ENCODE peak calls at places on chromosomes 3 and 15, in nine cellular contexts. One of them, this sample, is unnamed.
A peak's percentile ranks its signal among the peaks of the same experiment; 100 is the strongest.

GRCh38 chr15:48029656-48030055 is 91.1 kb upstream of the SLC24A5 start:
- DNase-seq in NCI-H2029 treated with DMSO at 0.1 percent for 48 hours: no peak
- DNase-seq in cardiac septum: no peak
- DNase-seq in AG08396: no peak
- DNase-seq in T-helper 17 cell: no peak
- DNase-seq in fibroblast of villous mesenchyme: no peak
- DNase-seq in NCI-H2081 treated with DMSO at 0.1 percent for 48 hours: no peak
- DNase-seq in HT-29: no peak
- DNase-seq in HFFc6: no peak
- DNase-seq in this sample: no peak

GRCh38 chr3:72376917-72377710 is 471.1 kb downstream of the SHQ1 start:
- DNase-seq in NCI-H2029 treated with DMSO at 0.1 percent for 48 hours: no peak
- DNase-seq in cardiac septum: no peak
- DNase-seq in AG08396: no peak
- DNase-seq in T-helper 17 cell: no peak
- DNase-seq in fibroblast of villous mesenchyme: peak; percentile 58
- DNase-seq in NCI-H2081 treated with DMSO at 0.1 percent for 48 hours: no peak
- DNase-seq in HT-29: no peak
- DNase-seq in HFFc6: no peak
- DNase-seq in this sample: no peak

GRCh38 chr3:188067932-188068331 is 86.0 kb upstream of the LPP start:
- DNase-seq in NCI-H2029 treated with DMSO at 0.1 percent for 48 hours: no peak
- DNase-seq in cardiac septum: no peak
- DNase-seq in AG08396: peak; percentile 52
- DNase-seq in T-helper 17 cell: no peak
- DNase-seq in fibroblast of villous mesenchyme: peak; percentile 63
- DNase-seq in NCI-H2081 treated with DMSO at 0.1 percent for 48 hours: no peak
- DNase-seq in HT-29: no peak
- DNase-seq in HFFc6: peak; percentile 76
- DNase-seq in this sample: no peak

GRCh38 chr15:67882487-67883227 is 42.8 kb upstream of the RNU6-1 start:
- DNase-seq in NCI-H2029 treated with DMSO at 0.1 percent for 48 hours: no peak
- DNase-seq in cardiac septum: no peak
- DNase-seq in AG08396: no peak
- DNase-seq in T-helper 17 cell: no peak
- DNase-seq in fibroblast of villous mesenchyme: peak; percentile 28
- DNase-seq in NCI-H2081 treated with DMSO at 0.1 percent for 48 hours: no peak
- DNase-seq in HT-29: no peak
- DNase-seq in HFFc6: no peak
- DNase-seq in this sample: no peak

GRCh38 chr3:48558446-48559134 is 2.0 kb upstream of the PFKFB4 start:
- DNase-seq in NCI-H2029 treated with DMSO at 0.1 percent for 48 hours: no peak
- DNase-seq in cardiac septum: no peak
- DNase-seq in AG08396: no peak
- DNase-seq in T-helper 17 cell: no peak
- DNase-seq in fibroblast of villous mesenchyme: no peak
- DNase-seq in NCI-H2081 treated with DMSO at 0.1 percent for 48 hours: no peak
- DNase-seq in HT-29: no peak
- DNase-seq in HFFc6: no peak
- DNase-seq in this sample: no peak

GRCh38 chr3:134426660-134427181 is 52.5 kb upstream of the AMOTL2 start:
- DNase-seq in NCI-H2029 treated with DMSO at 0.1 percent for 48 hours: no peak
- DNase-seq in cardiac septum: no peak
- DNase-seq in AG08396: peak; percentile 43
- DNase-seq in T-helper 17 cell: no peak
- DNase-seq in fibroblast of villous mesenchyme: peak; percentile 34
- DNase-seq in NCI-H2081 treated with DMSO at 0.1 percent for 48 hours: no peak
- DNase-seq in HT-29: no peak
- DNase-seq in HFFc6: peak; percentile 78
- DNase-seq in this sample: no peak

GRCh38 chr15:83436513-83437158 is 10.5 kb upstream of the SH3GL3 start:
- DNase-seq in NCI-H2029 treated with DMSO at 0.1 percent for 48 hours: no peak
- DNase-seq in cardiac septum: no peak
- DNase-seq in AG08396: peak; percentile 52
- DNase-seq in T-helper 17 cell: no peak
- DNase-seq in fibroblast of villous mesenchyme: peak; percentile 66
- DNase-seq in NCI-H2081 treated with DMSO at 0.1 percent for 48 hours: no peak
- DNase-seq in HT-29: peak; percentile 68
- DNase-seq in HFFc6: peak; percentile 55
- DNase-seq in this sample: no peak

GRCh38 chr3:86180696-86181095 is 810.3 kb downstream of the VGLL3 start:
- DNase-seq in NCI-H2029 treated with DMSO at 0.1 percent for 48 hours: no peak
- DNase-seq in cardiac septum: no peak
- DNase-seq in AG08396: no peak
- DNase-seq in T-helper 17 cell: no peak
- DNase-seq in fibroblast of villous mesenchyme: no peak
- DNase-seq in NCI-H2081 treated with DMSO at 0.1 percent for 48 hours: no peak
- DNase-seq in HT-29: peak; percentile 4
- DNase-seq in HFFc6: no peak
- DNase-seq in this sample: no peak

GRCh38 chr3:3800076-3800448 is 831 bp downstream of the LRRN1 start:
- DNase-seq in NCI-H2029 treated with DMSO at 0.1 percent for 48 hours: no peak
- DNase-seq in cardiac septum: no peak
- DNase-seq in AG08396: no peak
- DNase-seq in T-helper 17 cell: no peak
- DNase-seq in fibroblast of villous mesenchyme: no peak
- DNase-seq in NCI-H2081 treated with DMSO at 0.1 percent for 48 hours: no peak
- DNase-seq in HT-29: no peak
- DNase-seq in HFFc6: no peak
- DNase-seq in this sample: no peak

GRCh38 chr15:49847937-49848823 is 227.3 kb downstream of the DTWD1 start:
- DNase-seq in NCI-H2029 treated with DMSO at 0.1 percent for 48 hours: no peak
- DNase-seq in cardiac septum: no peak
- DNase-seq in AG08396: peak; percentile 43
- DNase-seq in T-helper 17 cell: no peak
- DNase-seq in fibroblast of villous mesenchyme: peak; percentile 97
- DNase-seq in NCI-H2081 treated with DMSO at 0.1 percent for 48 hours: no peak
- DNase-seq in HT-29: no peak
- DNase-seq in HFFc6: peak; percentile 95
- DNase-seq in this sample: peak; percentile 53

GRCh38 chr3:72255736-72256559 is 471.0 kb upstream of the PROK2 start:
- DNase-seq in NCI-H2029 treated with DMSO at 0.1 percent for 48 hours: peak; percentile 59
- DNase-seq in cardiac septum: peak; percentile 74
- DNase-seq in AG08396: peak; percentile 30
- DNase-seq in T-helper 17 cell: peak; percentile 16
- DNase-seq in fibroblast of villous mesenchyme: peak; percentile 74
- DNase-seq in NCI-H2081 treated with DMSO at 0.1 percent for 48 hours: peak; percentile 66
- DNase-seq in HT-29: peak; percentile 47
- DNase-seq in HFFc6: no peak
- DNase-seq in this sample: peak; percentile 34

GRCh38 chr15:71239592-71240364 is 124.5 kb downstream of the THSD4 start:
- DNase-seq in NCI-H2029 treated with DMSO at 0.1 percent for 48 hours: no peak
- DNase-seq in cardiac septum: no peak
- DNase-seq in AG08396: no peak
- DNase-seq in T-helper 17 cell: no peak
- DNase-seq in fibroblast of villous mesenchyme: peak; percentile 70
- DNase-seq in NCI-H2081 treated with DMSO at 0.1 percent for 48 hours: no peak
- DNase-seq in HT-29: no peak
- DNase-seq in HFFc6: no peak
- DNase-seq in this sample: no peak

GRCh38 chr3:177824190-177824786 is 627.0 kb upstream of the TBL1XR1 start:
- DNase-seq in NCI-H2029 treated with DMSO at 0.1 percent for 48 hours: no peak
- DNase-seq in cardiac septum: no peak
- DNase-seq in AG08396: peak; percentile 40
- DNase-seq in T-helper 17 cell: no peak
- DNase-seq in fibroblast of villous mesenchyme: peak; percentile 64
- DNase-seq in NCI-H2081 treated with DMSO at 0.1 percent for 48 hours: no peak
- DNase-seq in HT-29: peak; percentile 70
- DNase-seq in HFFc6: peak; percentile 65
- DNase-seq in this sample: no peak

GRCh38 chr3:97389883-97390282 is 374.7 kb upstream of the ARL6 start:
- DNase-seq in NCI-H2029 treated with DMSO at 0.1 percent for 48 hours: no peak
- DNase-seq in cardiac septum: no peak
- DNase-seq in AG08396: no peak
- DNase-seq in T-helper 17 cell: no peak
- DNase-seq in fibroblast of villous mesenchyme: no peak
- DNase-seq in NCI-H2081 treated with DMSO at 0.1 percent for 48 hours: peak; percentile 97
- DNase-seq in HT-29: no peak
- DNase-seq in HFFc6: no peak
- DNase-seq in this sample: no peak

GRCh38 chr15:38129531-38130199 is 123.0 kb upstream of the SPRED1 start:
- DNase-seq in NCI-H2029 treated with DMSO at 0.1 percent for 48 hours: no peak
- DNase-seq in cardiac septum: no peak
- DNase-seq in AG08396: peak; percentile 74
- DNase-seq in T-helper 17 cell: no peak
- DNase-seq in fibroblast of villous mesenchyme: peak; percentile 96
- DNase-seq in NCI-H2081 treated with DMSO at 0.1 percent for 48 hours: no peak
- DNase-seq in HT-29: peak; percentile 70
- DNase-seq in HFFc6: peak; percentile 99
- DNase-seq in this sample: peak; percentile 56

GRCh38 chr15:41930867-41931222 is 37.0 kb upstream of the SPTBN5 start:
- DNase-seq in NCI-H2029 treated with DMSO at 0.1 percent for 48 hours: no peak
- DNase-seq in cardiac septum: no peak
- DNase-seq in AG08396: no peak
- DNase-seq in T-helper 17 cell: no peak
- DNase-seq in fibroblast of villous mesenchyme: no peak
- DNase-seq in NCI-H2081 treated with DMSO at 0.1 percent for 48 hours: no peak
- DNase-seq in HT-29: no peak
- DNase-seq in HFFc6: no peak
- DNase-seq in this sample: no peak

GRCh38 chr15:77036537-77037474 is 34.1 kb downstream of the TSPAN3 start:
- DNase-seq in NCI-H2029 treated with DMSO at 0.1 percent for 48 hours: no peak
- DNase-seq in cardiac septum: peak; percentile 67
- DNase-seq in AG08396: no peak
- DNase-seq in T-helper 17 cell: no peak
- DNase-seq in fibroblast of villous mesenchyme: no peak
- DNase-seq in NCI-H2081 treated with DMSO at 0.1 percent for 48 hours: no peak
- DNase-seq in HT-29: no peak
- DNase-seq in HFFc6: no peak
- DNase-seq in this sample: no peak

GRCh38 chr3:28850186-28850585 is 430.7 kb upstream of the RBMS3 start:
- DNase-seq in NCI-H2029 treated with DMSO at 0.1 percent for 48 hours: no peak
- DNase-seq in cardiac septum: no peak
- DNase-seq in AG08396: no peak
- DNase-seq in T-helper 17 cell: no peak
- DNase-seq in fibroblast of villous mesenchyme: no peak
- DNase-seq in NCI-H2081 treated with DMSO at 0.1 percent for 48 hours: no peak
- DNase-seq in HT-29: no peak
- DNase-seq in HFFc6: no peak
- DNase-seq in this sample: no peak

GRCh38 chr3:125141596-125142417 is 70.7 kb downstream of the SLC12A8 start:
- DNase-seq in NCI-H2029 treated with DMSO at 0.1 percent for 48 hours: no peak
- DNase-seq in cardiac septum: peak; percentile 89
- DNase-seq in AG08396: peak; percentile 35
- DNase-seq in T-helper 17 cell: peak; percentile 20
- DNase-seq in fibroblast of villous mesenchyme: peak; percentile 51
- DNase-seq in NCI-H2081 treated with DMSO at 0.1 percent for 48 hours: no peak
- DNase-seq in HT-29: no peak
- DNase-seq in HFFc6: no peak
- DNase-seq in this sample: no peak

GRCh38 chr15:49273734-49274318 is 103.8 kb downstream of the GALK2 start:
- DNase-seq in NCI-H2029 treated with DMSO at 0.1 percent for 48 hours: no peak
- DNase-seq in cardiac septum: no peak
- DNase-seq in AG08396: no peak
- DNase-seq in T-helper 17 cell: no peak
- DNase-seq in fibroblast of villous mesenchyme: peak; percentile 42
- DNase-seq in NCI-H2081 treated with DMSO at 0.1 percent for 48 hours: peak; percentile 10
- DNase-seq in HT-29: no peak
- DNase-seq in HFFc6: no peak
- DNase-seq in this sample: no peak

GRCh38 chr15:82646250-82647044 is 716 bp downstream of the CPEB1 start:
- DNase-seq in NCI-H2029 treated with DMSO at 0.1 percent for 48 hours: peak; percentile 4
- DNase-seq in cardiac septum: no peak
- DNase-seq in AG08396: no peak
- DNase-seq in T-helper 17 cell: no peak
- DNase-seq in fibroblast of villous mesenchyme: no peak
- DNase-seq in NCI-H2081 treated with DMSO at 0.1 percent for 48 hours: no peak
- DNase-seq in HT-29: no peak
- DNase-seq in HFFc6: no peak
- DNase-seq in this sample: no peak

GRCh38 chr15:37485056-37485455 is 384.7 kb upstream of the MEIS2 start:
- DNase-seq in NCI-H2029 treated with DMSO at 0.1 percent for 48 hours: no peak
- DNase-seq in cardiac septum: no peak
- DNase-seq in AG08396: no peak
- DNase-seq in T-helper 17 cell: no peak
- DNase-seq in fibroblast of villous mesenchyme: no peak
- DNase-seq in NCI-H2081 treated with DMSO at 0.1 percent for 48 hours: no peak
- DNase-seq in HT-29: no peak
- DNase-seq in HFFc6: no peak
- DNase-seq in this sample: no peak

GRCh38 chr3:74575857-74576256 is 38.6 kb downstream of the CNTN3 start:
- DNase-seq in NCI-H2029 treated with DMSO at 0.1 percent for 48 hours: no peak
- DNase-seq in cardiac septum: no peak
- DNase-seq in AG08396: no peak
- DNase-seq in T-helper 17 cell: no peak
- DNase-seq in fibroblast of villous mesenchyme: no peak
- DNase-seq in NCI-H2081 treated with DMSO at 0.1 percent for 48 hours: no peak
- DNase-seq in HT-29: no peak
- DNase-seq in HFFc6: no peak
- DNase-seq in this sample: no peak